ENCODE peak calls at places on chromosomes 7 and 10, in nine cellular contexts. G is IMR-90; A is CD8-positive, alpha-beta T cell; R is hepatocyte; Z is heart left ventricle; L is transverse colon; D is ovary; Q is GM23338; T is cardiac muscle cell. J is an unnamed sample.

GRCh38 chr10:114384181-114384580 is 20.1 kb downstream of the AFAP1L2 start:
- DNase-seq in R (no peak), G (no peak), L (no peak), Z (no peak), Q (no peak), D (no peak), A (no peak), T (no peak), J (no peak)

GRCh38 chr7:97555845-97556431 is 175.9 kb upstream of the TAC1 start:
- DNase-seq in A (no peak), Z (no peak), Q (peak; percentile 31), G (no peak), R (no peak), T (no peak), L (no peak), D (no peak), J (no peak)

GRCh38 chr7:93715234-93715633 is 140.7 kb upstream of the CALCR start:
- DNase-seq in R (peak; percentile 60), D (peak; percentile 50), Z (peak; percentile 35), G (peak; percentile 39), L (peak; percentile 18), A (no peak), Q (peak; percentile 77), T (peak; percentile 74), J (peak; percentile 51)

GRCh38 chr10:114943000-114943399 is 5.0 kb downstream of the TRUB1 start:
- DNase-seq in L (no peak), G (no peak), Q (no peak), R (no peak), T (no peak), A (no peak), D (no peak), Z (peak; percentile 46), J (no peak)

GRCh38 chr7:120760851-120761250 is 97.1 kb downstream of the TSPAN12 start:
- DNase-seq in A (no peak), Z (no peak), T (no peak), L (no peak), R (no peak), Q (no peak), D (no peak), G (no peak), J (no peak)

GRCh38 chr7:101701153-101701794 is 72.2 kb upstream of the MYL10 start:
- DNase-seq in Q (no peak), A (no peak), D (no peak), Z (no peak), R (no peak), T (no peak), G (no peak), L (peak; percentile 56), J (no peak)

GRCh38 chr7:107767391-107767790 is 23.4 kb downstream of the CBLL1 start:
- DNase-seq in D (no peak), Q (no peak), R (no peak), T (no peak), Z (no peak), L (no peak), G (no peak), A (no peak), J (no peak)

GRCh38 chr7:116569737-116570136 is 44.9 kb downstream of the CAV1 start:
- DNase-seq in A (no peak), Z (no peak), D (no peak), G (peak; percentile 93), R (no peak), Q (no peak), T (peak; percentile 68), L (no peak), J (no peak)

GRCh38 chr7:142804715-142805114 is 33.9 kb downstream of the PRSS2 start:
- DNase-seq in G (no peak), T (no peak), A (no peak), Q (no peak), R (no peak), L (no peak), D (no peak), Z (no peak), J (no peak)

GRCh38 chr7:18320971-18321567 is 174.5 kb upstream of the HDAC9 start:
- DNase-seq in D (no peak), R (peak; percentile 63), T (peak; percentile 73), L (no peak), Q (peak; percentile 78), Z (no peak), A (no peak), G (peak; percentile 58), J (no peak)

GRCh38 chr7:3678411-3678810 is 377.4 kb downstream of the SDK1 start:
- DNase-seq in R (no peak), L (no peak), G (no peak), A (no peak), T (no peak), D (no peak), Z (no peak), Q (no peak), J (no peak)

GRCh38 chr7:129845972-129846327 is 106.8 kb downstream of the UBE2H start:
- DNase-seq in Z (no peak), D (no peak), A (no peak), G (peak; percentile 91), Q (no peak), T (peak; percentile 55), R (no peak), L (no peak), J (no peak)

DNA sequence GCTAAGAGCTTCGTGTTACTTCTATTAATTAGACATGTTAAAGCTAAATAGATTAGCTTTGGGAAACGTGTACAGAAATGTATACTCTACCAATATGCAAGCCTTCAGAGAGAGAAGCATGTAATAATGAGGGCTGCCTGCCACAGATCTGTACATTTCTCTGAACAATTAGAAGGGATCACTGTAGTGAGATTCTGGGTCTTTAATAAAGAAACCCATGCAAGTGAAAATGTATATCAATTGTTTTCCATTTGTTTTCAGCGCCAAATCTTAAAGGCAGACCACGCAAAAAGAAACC is 149.1 kb downstream of the ARID5B start:
- DNase-seq in T (no peak), Q (no peak), L (no peak), G (no peak), Z (no peak), D (no peak), A (no peak), R (no peak), J (no peak)
- H3K4me1 ChIP-seq in T (peaks cover 54% of the 10 kb centered on the region), Q (peaks cover 49% of the 10 kb centered on the region), L (peaks cover 48% of the 10 kb centered on the region), G (peaks cover 19% of the 10 kb centered on the region), Z (peaks cover 79% of the 10 kb centered on the region), D (peaks cover 25% of the 10 kb centered on the region), A (peaks cover 41% of the 10 kb centered on the region), R (peaks cover 43% of the 10 kb centered on the region), J (peaks cover 22% of the 10 kb centered on the region)

GRCh38 chr7:85052894-85053293 is 134.0 kb downstream of the SEMA3D start:
- DNase-seq in A (no peak), D (no peak), Z (no peak), L (no peak), G (no peak), Q (no peak), R (no peak), T (no peak), J (no peak)

GRCh38 chr7:85052056-85052737 is 134.7 kb downstream of the SEMA3D start:
- DNase-seq in D (no peak), R (no peak), T (no peak), L (no peak), A (no peak), G (no peak), Q (no peak), Z (no peak), J (no peak)

GRCh38 chr7:85054306-85054705 is 132.6 kb downstream of the SEMA3D start:
- DNase-seq in Q (no peak), T (no peak), G (no peak), A (no peak), D (no peak), L (no peak), R (no peak), Z (no peak), J (no peak)

DNA sequence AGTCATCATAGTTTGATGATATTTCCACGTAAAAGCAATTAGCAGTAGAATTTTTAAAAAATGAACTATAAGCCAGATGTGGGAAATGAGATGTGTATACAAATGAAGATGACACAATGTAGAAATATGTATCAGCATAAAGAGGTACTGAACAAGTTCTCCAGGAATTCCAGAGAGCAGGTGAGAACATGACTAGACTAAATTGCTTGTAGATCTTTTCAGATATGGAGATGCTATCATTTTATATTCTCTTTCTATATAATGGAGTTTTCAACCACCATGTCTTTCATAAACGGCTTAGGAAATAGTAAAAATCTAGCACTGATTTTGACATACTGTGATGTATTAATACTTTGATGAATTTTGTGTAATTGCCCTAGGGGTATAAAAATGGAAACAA is 130.9 kb downstream of the SEMA3D start:
- DNase-seq in D (no peak), R (no peak), L (no peak), A (no peak), T (no peak), G (no peak), Z (no peak), Q (no peak), J (no peak)
- TF ChIP-seq CTCF in D (no peak), R (no peak), L (no peak), A (no peak), T (no peak), G (no peak), Z (no peak), Q (no peak), J (no peak)

GRCh38 chr7:41733063-41733398 is 30.1 kb upstream of the INHBA start:
- DNase-seq in G (peak; percentile 47), Q (no peak), D (no peak), A (no peak), Z (no peak), L (no peak), R (no peak), T (no peak), J (no peak)
- H3K27ac ChIP-seq in G (no peak overlapping the region), Q (no peak overlapping the region), D (no peak overlapping the region), A (no peak overlapping the region), Z (no peak overlapping the region), L (no peak overlapping the region), R (no peak overlapping the region), T (no peak overlapping the region), J (no peak overlapping the region)

GRCh38 chr10:74078037-74078436 is 72.6 kb downstream of the AP3M1 start:
- DNase-seq in T (peak; percentile 49), D (no peak), A (no peak), Q (no peak), L (no peak), G (peak; percentile 66), R (no peak), Z (no peak), J (no peak)

GRCh38 chr10:74079028-74079913 is 71.4 kb downstream of the AP3M1 start:
- DNase-seq in A (no peak), G (peak; percentile 33), Q (no peak), R (no peak), Z (no peak), T (peak; percentile 56), L (no peak), D (no peak), J (no peak)

GRCh38 chr10:74077416-74077815 is 73.2 kb downstream of the AP3M1 start:
- DNase-seq in A (no peak), Q (no peak), R (no peak), G (no peak), L (no peak), Z (no peak), D (no peak), T (no peak), J (no peak)

GRCh38 chr10:74076961-74077360 is 73.7 kb downstream of the AP3M1 start:
- DNase-seq in R (no peak), D (no peak), T (no peak), Z (no peak), A (no peak), L (no peak), Q (no peak), G (peak; percentile 44), J (no peak)

DNA sequence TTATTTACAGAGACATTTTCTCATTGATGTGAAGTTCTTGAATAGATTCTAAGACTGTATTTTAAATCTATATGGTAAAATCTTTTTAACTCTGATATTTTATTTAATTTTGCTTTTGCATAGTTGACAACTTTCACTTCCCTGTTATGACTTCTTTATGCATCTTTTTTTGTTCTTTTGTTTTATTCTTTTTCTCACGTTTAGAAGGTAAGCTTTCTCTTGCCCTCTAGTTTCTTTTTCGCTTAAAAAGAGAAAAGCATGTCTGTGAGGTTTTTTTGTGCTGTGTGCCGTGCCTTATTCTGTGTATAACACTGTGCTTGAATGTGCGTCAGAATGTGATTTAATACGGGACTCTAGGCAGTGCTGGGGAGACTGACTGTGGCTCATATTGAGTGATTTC is 74.7 kb downstream of the AP3M1 start:
- DNase-seq in L (no peak), Q (no peak), Z (no peak), R (no peak), A (no peak), D (no peak), T (no peak), G (no peak), J (no peak)
- H3K4me1 ChIP-seq in L (peaks cover 21% of the 10 kb centered on the region), Q (peaks cover 63% of the 10 kb centered on the region), Z (peaks cover 49% of the 10 kb centered on the region), R (peaks cover 4% of the 10 kb centered on the region), A (peaks cover 4% of the 10 kb centered on the region), D (peaks cover 7% of the 10 kb centered on the region), T (peaks cover 17% of the 10 kb centered on the region), G (peaks cover 19% of the 10 kb centered on the region), J (no peaks in the 10 kb centered on the region)